ENCODE peak calls at places on chromosomes 6 and 20, in six cellular contexts. W, H, C, B, Y and X are unnamed samples.

GRCh38 chr20:46646122-46646521 is 5.1 kb downstream of the SLC13A3 start:
- DNase-seq in C (no peak), Y (no peak), H (no peak), W (no peak), B (no peak), X (no peak)

GRCh38 chr6:142940487-142940886 is 4.5 kb downstream of the HIVEP2 start:
- DNase-seq in B (no peak), C (no peak), W (no peak), Y (no peak), H (no peak), X (no peak)

GRCh38 chr6:166619912-166620311 is 7.1 kb downstream of the RPS6KA2 start:
- DNase-seq in C (no peak), H (no peak), W (no peak), Y (no peak), B (no peak), X (no peak)

GRCh38 chr20:37305079-37305478 is 15.6 kb downstream of the MANBAL start:
- DNase-seq in C (no peak), Y (no peak), W (no peak), H (no peak), B (no peak), X (no peak)

GRCh38 chr6:111713811-111714210 is 108.1 kb upstream of the TRAF3IP2 start:
- DNase-seq in C (no peak), B (no peak), H (no peak), W (no peak), Y (no peak), X (no peak)

GRCh38 chr6:42423244-42423643 is 28.5 kb downstream of the TRERF1 start:
- DNase-seq in W (no peak), Y (peak), H (no peak), B (no peak), C (no peak), X (no peak)

GRCh38 chr20:18165553-18165952 is 27.9 kb downstream of the KAT14 start:
- DNase-seq in Y (no peak), H (no peak), W (no peak), C (no peak), B (no peak), X (no peak)

GRCh38 chr6:30682181-30683117 is 4.0 kb downstream of the PPP1R18 start:
- DNase-seq in W (peak), B (no peak), C (peak), Y (peak), H (no peak), X (no peak)

GRCh38 chr6:89406157-89406556 is 5.9 kb downstream of the RRAGD start:
- DNase-seq in W (no peak), C (no peak), H (no peak), B (no peak), Y (no peak), X (no peak)

GRCh38 chr6:169845426-169846285 is 94.2 kb downstream of the ERMARD start:
- DNase-seq in W (no peak), B (no peak), Y (no peak), C (no peak), H (no peak), X (no peak)

GRCh38 chr6:166935353-166935752 is 21.0 kb downstream of the RNASET2 start:
- DNase-seq in Y (no peak), H (no peak), B (no peak), C (no peak), W (no peak), X (no peak)

GRCh38 chr6:144351741-144352140 is 66.6 kb downstream of the UTRN start:
- DNase-seq in H (no peak), B (no peak), C (no peak), W (no peak), Y (no peak), X (no peak)

GRCh38 chr6:97812940-97813339 is 529.9 kb upstream of the MMS22L start:
- DNase-seq in Y (no peak), C (no peak), H (no peak), W (no peak), B (no peak), X (no peak)

GRCh38 chr20:63223121-63223825 is 7.3 kb upstream of the YTHDF1 start:
- DNase-seq in Y (no peak), B (peak), H (no peak), C (peak), W (peak), X (no peak)

DNA sequence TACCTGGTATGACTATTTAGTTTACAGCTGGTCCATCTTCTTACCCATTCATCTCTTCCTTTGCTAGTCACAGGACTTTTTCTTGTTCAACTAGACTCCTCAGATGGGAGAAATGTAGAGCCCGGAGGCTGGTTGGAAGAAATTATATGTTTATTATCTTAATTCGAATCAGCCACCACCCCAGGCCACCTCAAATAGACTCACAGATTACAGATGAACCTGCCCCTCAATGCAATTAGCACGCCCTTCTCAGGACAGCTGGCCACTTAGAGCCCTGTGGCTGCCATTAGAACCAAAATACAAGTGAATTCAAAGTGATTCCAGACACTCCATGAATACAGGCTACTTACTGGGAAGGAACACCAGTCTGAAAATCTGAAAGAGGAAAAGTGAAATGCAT is 176.5 kb downstream of the MAFB start:
- DNase-seq in B (no peak), W (no peak), C (no peak), H (no peak), Y (no peak), X (no peak)
- TF ChIP-seq ZNF274 in B (no peak), W (no peak), C (no peak), H (no peak), Y (no peak), X (no peak)

GRCh38 chr6:4489538-4489937 is 286.7 kb upstream of the CDYL start:
- DNase-seq in W (no peak), C (no peak), H (no peak), B (no peak), Y (no peak), X (no peak)
- TF ChIP-seq ZNF274 in W (no peak), C (no peak), H (no peak), B (no peak), Y (no peak), X (no peak)

GRCh38 chr20:58647162-58647813 is 3.8 kb upstream of the STX16 start:
- DNase-seq in W (no peak), B (peak), Y (no peak), H (no peak), C (peak), X (no peak)

GRCh38 chr20:58646703-58647102 is 4.4 kb upstream of the STX16 start:
- DNase-seq in B (peak), Y (no peak), H (no peak), C (no peak), W (no peak), X (no peak)

GRCh38 chr20:58647814-58648501 is 3.1 kb upstream of the STX16 start:
- DNase-seq in C (no peak), B (peak), W (no peak), H (no peak), Y (no peak), X (no peak)

GRCh38 chr20:58642465-58642864 is 8.6 kb upstream of the STX16 start:
- DNase-seq in Y (no peak), C (no peak), W (no peak), B (no peak), H (no peak), X (no peak)

GRCh38 chr20:58645277-58645968 is 5.7 kb upstream of the STX16 start:
- DNase-seq in B (peak), W (peak), Y (no peak), C (no peak), H (no peak), X (no peak)
- TF ChIP-seq ZNF274 in B (no peak), W (no peak), Y (no peak), C (no peak), H (no peak), X (no peak)

GRCh38 chr6:135438907-135439535 is 58.5 kb downstream of the AHI1 start:
- DNase-seq in H (no peak), C (peak), Y (peak), B (no peak), W (peak), X (no peak)
- TF ChIP-seq ZNF274 in H (no peak), C (no peak), Y (no peak), B (no peak), W (no peak), X (no peak)